ENCODE peak calls at places on chromosomes 7 and 10, in five cellular contexts. One of them, this sample, is unnamed.
A peak's percentile ranks its signal among the peaks of the same experiment; 100 is the strongest.

GRCh38 chr10:79320785-79321493 is 26.3 kb upstream of the PPIF start:
- DNase-seq in brain microvascular endothelial cell: peak; percentile 69
- DNase-seq in left ventricle myocardium inferior: no peak
- DNase-seq in coronary artery: no peak
- DNase-seq in cardiac muscle cell: peak; percentile 65
- DNase-seq in this sample: no peak

GRCh38 chr7:47435889-47436312 is 146.0 kb downstream of the TNS3 start:
- DNase-seq in cardiac muscle cell: peak; percentile 88
- DNase-seq in left ventricle myocardium inferior: peak; percentile 63
- DNase-seq in brain microvascular endothelial cell: peak; percentile 81
- DNase-seq in coronary artery: no peak
- DNase-seq in this sample: no peak

GRCh38 chr7:5421626-5422323 is 1.9 kb downstream of the TNRC18 start:
- DNase-seq in brain microvascular endothelial cell: peak; percentile 77
- DNase-seq in cardiac muscle cell: peak; percentile 72
- DNase-seq in left ventricle myocardium inferior: peak; percentile 44
- DNase-seq in coronary artery: peak; percentile 83
- DNase-seq in this sample: peak; percentile 84

GRCh38 chr10:119980956-119981355 is 88.4 kb downstream of the SEC23IP start:
- DNase-seq in brain microvascular endothelial cell: no peak
- DNase-seq in coronary artery: no peak
- DNase-seq in cardiac muscle cell: no peak
- DNase-seq in left ventricle myocardium inferior: no peak
- DNase-seq in this sample: no peak

GRCh38 chr10:110620108-110620719 is 23.9 kb upstream of the RBM20 start:
- DNase-seq in coronary artery: no peak
- DNase-seq in cardiac muscle cell: no peak
- DNase-seq in brain microvascular endothelial cell: no peak
- DNase-seq in left ventricle myocardium inferior: no peak
- DNase-seq in this sample: no peak

GRCh38 chr10:70562036-70562710 is 40.4 kb downstream of the PRF1 start:
- DNase-seq in left ventricle myocardium inferior: no peak
- DNase-seq in cardiac muscle cell: no peak
- DNase-seq in brain microvascular endothelial cell: no peak
- DNase-seq in coronary artery: no peak
- DNase-seq in this sample: peak; percentile 67

GRCh38 chr10:91521444-91521843 is 111.3 kb downstream of the HECTD2 start:
- DNase-seq in cardiac muscle cell: peak; percentile 49
- DNase-seq in coronary artery: no peak
- DNase-seq in brain microvascular endothelial cell: no peak
- DNase-seq in left ventricle myocardium inferior: no peak
- DNase-seq in this sample: no peak

GRCh38 chr7:38222481-38223096 is 44.5 kb downstream of the STARD3NL start:
- DNase-seq in coronary artery: no peak
- DNase-seq in left ventricle myocardium inferior: no peak
- DNase-seq in cardiac muscle cell: peak; percentile 72
- DNase-seq in brain microvascular endothelial cell: peak; percentile 43
- DNase-seq in this sample: no peak

GRCh38 chr10:43234471-43235041 is 32.3 kb downstream of the RASGEF1A start:
- DNase-seq in cardiac muscle cell: no peak
- DNase-seq in brain microvascular endothelial cell: no peak
- DNase-seq in left ventricle myocardium inferior: peak; percentile 4
- DNase-seq in coronary artery: peak; percentile 62
- DNase-seq in this sample: peak; percentile 56

GRCh38 chr10:49653530-49653929 is 25.9 kb upstream of the C10orf53 start:
- DNase-seq in left ventricle myocardium inferior: no peak
- DNase-seq in coronary artery: peak; percentile 62
- DNase-seq in cardiac muscle cell: no peak
- DNase-seq in brain microvascular endothelial cell: no peak
- DNase-seq in this sample: no peak

GRCh38 chr7:48025630-48026029 is 3.3 kb downstream of the SUN3 start:
- DNase-seq in coronary artery: no peak
- DNase-seq in left ventricle myocardium inferior: no peak
- DNase-seq in cardiac muscle cell: no peak
- DNase-seq in brain microvascular endothelial cell: no peak
- DNase-seq in this sample: no peak

GRCh38 chr10:79106251-79106650 is 37.5 kb downstream of the ZMIZ1 start:
- DNase-seq in left ventricle myocardium inferior: no peak
- DNase-seq in cardiac muscle cell: no peak
- DNase-seq in brain microvascular endothelial cell: no peak
- DNase-seq in coronary artery: no peak
- DNase-seq in this sample: no peak

GRCh38 chr10:32005050-32005449 is 51.2 kb downstream of the KIF5B start:
- DNase-seq in cardiac muscle cell: peak; percentile 57
- DNase-seq in coronary artery: no peak
- DNase-seq in brain microvascular endothelial cell: peak; percentile 61
- DNase-seq in left ventricle myocardium inferior: no peak
- DNase-seq in this sample: no peak
- TF ChIP-seq CTCF in cardiac muscle cell: peak; percentile 67
- TF ChIP-seq CTCF in coronary artery: peak; percentile 24
- TF ChIP-seq CTCF in brain microvascular endothelial cell: peak; percentile 78
- TF ChIP-seq CTCF in left ventricle myocardium inferior: peak; percentile 61
- TF ChIP-seq CTCF in this sample: peak; percentile 57

DNA sequence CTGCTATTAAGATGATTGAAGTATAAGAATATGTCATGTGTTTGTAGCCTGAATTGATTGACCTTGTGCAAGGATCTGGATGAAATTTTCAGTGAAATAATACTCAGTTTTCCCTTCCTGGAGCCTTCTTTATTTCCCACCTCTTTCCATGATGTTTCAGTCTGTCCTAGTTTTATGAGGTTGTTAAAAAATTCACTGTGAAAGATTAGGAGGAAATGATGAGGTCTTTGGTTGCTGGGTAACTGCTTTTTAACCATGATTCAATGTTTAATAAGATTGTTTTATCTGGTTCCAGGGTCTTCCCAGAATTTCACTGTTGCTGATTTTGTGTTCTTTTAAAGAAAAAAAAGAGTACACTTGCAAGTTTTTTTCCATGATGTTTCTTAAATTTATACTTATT is 221.5 kb downstream of the MBL2 start:
- DNase-seq in brain microvascular endothelial cell: no peak
- DNase-seq in cardiac muscle cell: peak; percentile 21
- DNase-seq in coronary artery: no peak
- DNase-seq in left ventricle myocardium inferior: no peak
- DNase-seq in this sample: no peak
- H3K27ac ChIP-seq in brain microvascular endothelial cell: no peak overlapping the region
- H3K27ac ChIP-seq in cardiac muscle cell: no peak overlapping the region
- H3K27ac ChIP-seq in coronary artery: no peak overlapping the region
- H3K27ac ChIP-seq in left ventricle myocardium inferior: no peak overlapping the region
- H3K27ac ChIP-seq in this sample: no peak overlapping the region

DNA sequence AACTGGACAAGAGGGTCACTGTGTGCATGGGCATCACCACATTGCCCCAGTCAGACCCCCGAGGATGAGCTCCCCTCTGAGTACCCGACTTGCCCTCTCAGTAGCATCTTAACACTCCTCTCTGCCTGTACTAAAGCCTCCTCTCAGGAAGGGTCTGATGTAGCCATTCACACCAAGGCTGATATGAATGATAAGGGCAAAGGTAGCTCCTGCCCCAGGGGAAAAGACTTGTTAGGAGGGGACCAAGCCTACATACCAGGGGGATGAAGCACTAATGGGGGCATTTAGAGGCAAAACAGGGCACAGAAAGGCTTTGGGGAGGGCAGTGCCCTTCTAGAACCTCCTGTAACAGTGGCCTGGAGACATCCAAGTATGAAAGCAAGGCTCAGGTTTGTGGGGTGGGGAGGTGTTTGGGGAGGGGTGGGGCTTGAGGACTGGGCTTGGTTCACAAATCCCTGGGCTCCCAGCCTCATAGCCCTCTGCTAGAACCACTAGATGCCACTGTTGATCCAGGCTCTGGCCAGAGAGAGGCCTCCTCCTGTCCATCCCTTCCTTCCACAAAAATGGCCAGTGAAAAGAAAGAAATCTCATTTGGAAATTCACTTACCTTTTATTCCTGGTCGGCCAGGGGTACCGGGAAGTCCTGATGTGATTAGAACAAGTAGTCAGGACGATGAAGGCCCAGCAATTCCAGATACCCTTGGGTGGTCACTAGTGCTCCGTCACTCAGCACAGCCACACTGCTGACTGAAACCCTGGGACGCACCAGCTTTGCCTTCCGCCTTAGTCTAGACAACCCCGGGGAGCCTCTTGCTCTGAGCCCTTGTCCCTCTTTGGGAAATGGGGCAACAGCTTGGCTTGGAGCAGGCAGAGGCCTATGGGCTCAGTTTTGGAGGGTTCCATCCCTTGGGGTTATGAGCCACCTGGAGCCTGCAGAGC is 40.3 kb downstream of the COL17A1 start:
- DNase-seq in coronary artery: no peak
- DNase-seq in cardiac muscle cell: peak; percentile 82
- DNase-seq in brain microvascular endothelial cell: peak; percentile 82
- DNase-seq in left ventricle myocardium inferior: no peak
- DNase-seq in this sample: no peak
- TF ChIP-seq CTCF in coronary artery: no peak
- TF ChIP-seq CTCF in cardiac muscle cell: peak; percentile 87
- TF ChIP-seq CTCF in brain microvascular endothelial cell: peak; percentile 92
- TF ChIP-seq CTCF in left ventricle myocardium inferior: peak; percentile 71
- TF ChIP-seq CTCF in this sample: no peak

GRCh38 chr10:98364432-98365102 is 50.4 kb downstream of the PYROXD2 start:
- DNase-seq in cardiac muscle cell: no peak
- DNase-seq in brain microvascular endothelial cell: no peak
- DNase-seq in coronary artery: no peak
- DNase-seq in left ventricle myocardium inferior: no peak
- DNase-seq in this sample: no peak

GRCh38 chr10:98357208-98357836 is 57.7 kb downstream of the PYROXD2 start:
- DNase-seq in cardiac muscle cell: peak; percentile 73
- DNase-seq in left ventricle myocardium inferior: no peak
- DNase-seq in brain microvascular endothelial cell: peak; percentile 50
- DNase-seq in coronary artery: no peak
- DNase-seq in this sample: no peak

GRCh38 chr10:98361636-98362035 is 53.3 kb downstream of the PYROXD2 start:
- DNase-seq in left ventricle myocardium inferior: no peak
- DNase-seq in brain microvascular endothelial cell: no peak
- DNase-seq in cardiac muscle cell: no peak
- DNase-seq in coronary artery: no peak
- DNase-seq in this sample: no peak

GRCh38 chr10:98363188-98363587 is 51.8 kb downstream of the PYROXD2 start:
- DNase-seq in left ventricle myocardium inferior: no peak
- DNase-seq in cardiac muscle cell: no peak
- DNase-seq in coronary artery: no peak
- DNase-seq in brain microvascular endothelial cell: no peak
- DNase-seq in this sample: no peak

DNA sequence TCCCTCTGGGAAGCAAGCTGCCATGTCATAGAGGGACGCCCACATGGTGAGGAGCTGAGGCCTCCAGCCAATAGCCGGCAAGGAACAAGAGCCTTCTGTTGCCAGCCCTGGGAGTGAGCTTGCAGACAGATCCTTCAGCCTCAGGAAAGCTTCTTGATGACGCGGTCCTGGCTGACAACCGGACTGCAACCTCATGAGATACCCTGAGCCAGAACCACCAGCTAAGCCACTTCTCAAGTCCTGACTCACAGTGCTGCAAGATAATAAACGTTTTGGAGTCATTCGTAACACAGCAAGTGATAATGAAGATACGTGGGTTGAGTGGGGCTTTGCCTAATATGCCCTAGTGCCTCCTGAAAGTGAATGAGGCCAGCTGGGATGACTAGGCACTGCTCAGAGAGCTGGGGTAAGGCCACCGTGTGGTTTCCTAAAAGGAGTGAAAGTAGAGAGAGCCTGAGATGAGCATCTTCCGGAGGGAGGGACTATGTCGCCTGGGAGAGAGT is 53.8 kb downstream of the PYROXD2 start:
- DNase-seq in brain microvascular endothelial cell: peak; percentile 100
- DNase-seq in coronary artery: peak; percentile 95
- DNase-seq in cardiac muscle cell: peak; percentile 100
- DNase-seq in left ventricle myocardium inferior: peak; percentile 81
- DNase-seq in this sample: no peak
- H3K27ac ChIP-seq in brain microvascular endothelial cell: peak overlapping the region; percentile 83
- H3K27ac ChIP-seq in coronary artery: peak overlapping the region; percentile 75
- H3K27ac ChIP-seq in cardiac muscle cell: peak overlapping the region; percentile 89
- H3K27ac ChIP-seq in left ventricle myocardium inferior: peak overlapping the region; percentile 64
- H3K27ac ChIP-seq in this sample: peak overlapping the region; percentile 16

GRCh38 chr7:116500071-116500853 is 724 bp downstream of the CAV2 start:
- DNase-seq in left ventricle myocardium inferior: peak; percentile 37
- DNase-seq in cardiac muscle cell: peak; percentile 57
- DNase-seq in coronary artery: peak; percentile 81
- DNase-seq in brain microvascular endothelial cell: no peak
- DNase-seq in this sample: peak; percentile 68
- TF ChIP-seq CTCF in left ventricle myocardium inferior: no peak
- TF ChIP-seq CTCF in cardiac muscle cell: no peak
- TF ChIP-seq CTCF in coronary artery: no peak
- TF ChIP-seq CTCF in brain microvascular endothelial cell: no peak
- TF ChIP-seq CTCF in this sample: no peak

DNA sequence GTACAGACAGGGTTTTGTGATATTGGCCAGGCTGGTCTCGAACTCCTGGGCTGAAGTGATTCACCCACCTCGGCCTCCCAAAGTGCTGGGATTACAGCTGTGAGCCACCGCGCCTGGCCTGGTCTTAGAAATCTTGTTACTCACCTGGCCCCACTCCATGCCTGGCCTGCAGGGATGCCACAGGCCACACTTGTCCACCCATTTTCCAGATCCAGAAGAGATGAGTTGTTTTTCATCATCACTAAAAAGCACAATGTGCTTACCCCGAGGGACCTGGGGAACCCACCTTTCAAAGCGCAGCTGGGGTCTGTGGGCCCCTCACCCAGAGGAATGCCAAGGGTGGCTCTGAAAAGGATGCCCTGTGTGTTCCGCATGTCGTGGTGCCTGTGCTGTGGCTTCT is 134.2 kb downstream of the TACC2 start:
- DNase-seq in cardiac muscle cell: no peak
- DNase-seq in brain microvascular endothelial cell: no peak
- DNase-seq in coronary artery: no peak
- DNase-seq in left ventricle myocardium inferior: no peak
- DNase-seq in this sample: no peak
- H3K27ac ChIP-seq in cardiac muscle cell: no peak overlapping the region
- H3K27ac ChIP-seq in brain microvascular endothelial cell: no peak overlapping the region
- H3K27ac ChIP-seq in coronary artery: no peak overlapping the region
- H3K27ac ChIP-seq in left ventricle myocardium inferior: peak overlapping the region; percentile 60
- H3K27ac ChIP-seq in this sample: no peak overlapping the region